ENCODE peak calls at places on chromosomes 6 and 20, in four cellular contexts. F, W, E and C are unnamed samples.

GRCh38 chr20:53202781-53203180 is 230.6 kb downstream of the TSHZ2 start:
- DNase-seq in E (no peak), F (no peak), W (no peak), C (no peak)

GRCh38 chr6:34378470-34378869 is 14.0 kb downstream of the NUDT3 start:
- DNase-seq in E (no peak), F (no peak), W (no peak), C (no peak)

GRCh38 chr20:45235995-45236394 is 14.8 kb downstream of the SEMG2 start:
- DNase-seq in F (no peak), E (no peak), W (peak), C (no peak)

GRCh38 chr6:142874676-142875075 is 70.3 kb downstream of the HIVEP2 start:
- DNase-seq in W (no peak), E (peak), F (no peak), C (no peak)

GRCh38 chr20:59004763-59005522 is 2.1 kb downstream of the CTSZ start:
- DNase-seq in F (peak), W (peak), E (no peak), C (no peak)

GRCh38 chr6:119603501-119603900 is 253.9 kb upstream of the MAN1A1 start:
- DNase-seq in E (no peak), F (no peak), W (no peak), C (no peak)

GRCh38 chr20:39822667-39823066 is 860.5 kb downstream of the DHX35 start:
- DNase-seq in F (no peak), W (no peak), E (no peak), C (no peak)

GRCh38 chr20:36181934-36182603 is 27.5 kb downstream of the EPB41L1 start:
- DNase-seq in F (no peak), W (no peak), E (no peak), C (no peak)

GRCh38 chr20:35617397-35618031 is 1.9 kb downstream of the SPAG4 start:
- DNase-seq in E (peak), F (peak), W (peak), C (no peak)

GRCh38 chr20:39691151-39691862 is 729.2 kb downstream of the DHX35 start:
- DNase-seq in W (no peak), E (no peak), F (no peak), C (no peak)

GRCh38 chr6:96089173-96089572 is 73.4 kb downstream of the FUT9 start:
- DNase-seq in W (peak), F (no peak), E (no peak), C (no peak)

GRCh38 chr20:43961116-43961515 is 46.5 kb downstream of the TOX2 start:
- DNase-seq in F (no peak), W (no peak), E (no peak), C (no peak)

GRCh38 chr6:43669050-43669921 is 18.3 kb downstream of the MRPS18A start:
- DNase-seq in W (peak), F (peak), E (peak), C (peak)

GRCh38 chr6:159788757-159789376 is 535 bp downstream of the TCP1 start:
- DNase-seq in F (peak), E (peak), W (peak), C (no peak)

GRCh38 chr6:11634948-11635347 is 97.4 kb downstream of the TMEM170B start:
- DNase-seq in E (no peak), W (no peak), F (no peak), C (no peak)

GRCh38 chr6:149203509-149203908 is 114.0 kb upstream of the TAB2 start:
- DNase-seq in F (no peak), E (no peak), W (no peak), C (no peak)

GRCh38 chr6:44452725-44453124 is 65.2 kb downstream of the CDC5L start:
- DNase-seq in F (no peak), W (no peak), E (no peak), C (no peak)

GRCh38 chr20:29409833-29410804 is 1847.3 kb upstream of the DEFB115 start:
- DNase-seq in E (no peak), F (no peak), W (peak), C (no peak)

GRCh38 chr6:115969207-115969929 is 91.3 kb downstream of the FRK start:
- DNase-seq in W (no peak), E (no peak), F (peak), C (no peak)

GRCh38 chr6:40350942-40351217 is 236.3 kb downstream of the LRFN2 start:
- DNase-seq in E (no peak), F (no peak), W (no peak), C (no peak)

GRCh38 chr6:113076817-113077216 is 729.7 kb downstream of the RFPL4B start:
- DNase-seq in E (no peak), W (no peak), F (no peak), C (no peak)

GRCh38 chr6:148085651-148086321 is 256.9 kb upstream of the SASH1 start:
- DNase-seq in E (no peak), F (no peak), W (no peak), C (no peak)

GRCh38 chr6:7124631-7125030 is 16.9 kb downstream of the RREB1 start:
- DNase-seq in F (no peak), E (no peak), W (no peak), C (no peak)
- TF ChIP-seq CTCF in F (no peak), E (no peak), W (no peak), C (no peak)

GRCh38 chr20:63518351-63518861 is 2.2 kb upstream of the PPDPF start:
- DNase-seq in E (no peak), F (peak), W (no peak), C (no peak)
- TF ChIP-seq CTCF in E (no peak), F (no peak), W (no peak), C (no peak)

DNA sequence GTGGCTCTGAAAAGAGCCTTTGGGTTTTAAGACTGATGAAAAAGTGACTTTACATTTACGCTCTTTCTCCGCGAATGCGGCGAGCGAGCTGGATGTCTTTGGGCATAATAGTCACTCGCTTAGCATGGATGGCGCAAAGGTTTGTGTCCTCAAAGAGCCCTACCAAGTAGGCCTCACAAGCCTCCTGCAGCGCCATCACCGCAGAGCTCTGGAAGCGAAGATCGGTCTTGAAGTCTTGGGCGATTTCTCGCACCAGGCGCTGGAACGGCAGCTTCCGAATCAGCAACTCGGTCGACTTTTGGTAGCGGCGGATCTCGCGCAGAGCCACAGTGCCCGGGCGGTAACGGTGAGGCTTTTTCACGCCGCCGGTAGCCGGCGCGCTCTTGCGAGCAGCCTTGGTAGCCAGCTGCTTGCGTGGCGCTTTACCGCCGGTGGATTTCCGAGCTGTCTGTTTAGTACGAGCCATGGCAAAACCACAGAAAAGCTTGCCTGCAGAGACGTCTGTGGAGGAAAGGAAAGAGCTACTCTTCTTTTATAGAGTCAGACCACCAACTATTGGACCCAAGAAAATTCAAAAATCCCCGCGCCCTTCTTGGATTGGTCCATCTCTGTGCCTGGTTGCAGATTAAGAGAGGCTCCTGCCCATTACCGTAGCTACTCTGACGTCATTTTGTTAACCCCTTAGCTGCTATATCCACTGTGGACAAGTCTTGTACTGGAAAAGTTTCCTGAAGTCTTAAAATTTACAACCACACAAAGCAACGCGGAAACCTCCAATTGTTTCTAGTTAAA is 55.4 kb upstream of the HFE start:
- DNase-seq in W (peak), F (peak), E (peak), C (peak)
- TF ChIP-seq CTCF in W (no peak), F (no peak), E (peak), C (no peak)

GRCh38 chr6:25359191-25359861 is 80.2 kb downstream of the CARMIL1 start:
- DNase-seq in F (peak), W (no peak), E (no peak), C (peak)
- TF ChIP-seq CTCF in F (no peak), W (no peak), E (no peak), C (peak)

GRCh38 chr6:32718879-32719278 is 22.3 kb upstream of the HLA-DQA2 start:
- DNase-seq in E (no peak), F (no peak), W (no peak), C (no peak)

DNA sequence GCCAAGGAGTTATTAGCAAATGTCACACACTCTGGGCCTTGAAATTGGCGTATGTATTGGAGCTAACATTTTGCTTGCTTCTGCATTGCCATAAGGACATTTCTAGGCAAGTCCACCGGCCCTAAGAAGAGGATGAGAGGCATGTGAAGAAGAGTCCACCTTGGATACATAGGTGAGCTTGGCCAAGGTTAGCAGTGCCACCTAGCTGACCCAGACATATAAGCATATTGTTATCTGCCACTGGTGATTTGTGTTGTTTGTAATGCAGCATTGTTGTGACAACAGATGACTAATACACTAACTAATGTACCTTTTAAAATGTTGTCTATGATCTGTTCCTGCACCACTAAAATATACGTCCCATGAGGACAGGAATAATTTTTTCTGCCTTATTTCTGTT is 24.8 kb upstream of the HLA-DQA2 start:
- DNase-seq in W (no peak), E (no peak), F (no peak), C (no peak)
- TF ChIP-seq CTCF in W (no peak), E (no peak), F (no peak), C (no peak)

DNA sequence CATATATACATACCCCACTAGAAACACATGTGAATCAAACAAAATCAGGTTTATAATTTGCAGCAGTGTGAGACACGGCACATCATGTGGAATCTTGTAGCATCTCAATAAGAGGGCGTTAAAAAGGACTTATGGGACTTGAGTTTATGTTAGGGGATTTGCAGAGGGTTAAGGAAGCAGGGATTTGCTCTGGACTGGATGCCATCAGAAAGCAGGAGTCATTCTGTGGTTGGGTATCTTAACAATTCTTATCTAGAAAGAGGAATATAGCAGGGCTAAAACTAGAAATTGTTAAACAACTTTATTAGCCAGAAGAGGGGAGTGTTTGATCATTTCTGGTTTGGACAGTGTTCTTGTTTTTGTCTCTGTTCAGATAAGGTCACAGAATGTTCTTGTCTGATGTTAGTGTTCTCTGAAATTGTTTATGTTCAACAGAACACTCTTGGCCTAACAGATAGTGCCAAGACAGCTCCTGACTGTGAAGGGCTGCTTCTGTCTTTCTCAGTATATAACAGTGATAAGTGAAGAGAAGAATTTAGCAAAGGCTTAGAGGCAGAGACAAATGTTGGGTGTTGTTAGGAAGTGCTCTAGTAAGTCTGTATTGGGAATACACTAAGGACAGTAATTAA is 39.2 kb downstream of the LIN28B start:
- DNase-seq in W (no peak), E (peak), F (no peak), C (no peak)
- TF ChIP-seq CTCF in W (no peak), E (peak), F (no peak), C (no peak)

GRCh38 chr6:154550778-154551177 is 40.3 kb upstream of the CNKSR3 start:
- DNase-seq in E (no peak), F (no peak), W (no peak), C (no peak)
- TF ChIP-seq CTCF in E (no peak), F (no peak), W (no peak), C (no peak)

GRCh38 chr20:14745830-14746229 is 408.4 kb upstream of the FLRT3 start:
- DNase-seq in F (no peak), W (no peak), E (no peak), C (no peak)

GRCh38 chr20:14744723-14745122 is 407.3 kb upstream of the FLRT3 start:
- DNase-seq in E (no peak), W (no peak), F (no peak), C (no peak)

GRCh38 chr20:14741616-14742015 is 404.2 kb upstream of the FLRT3 start:
- DNase-seq in E (no peak), W (no peak), F (no peak), C (no peak)
- TF ChIP-seq CTCF in E (no peak), W (no peak), F (no peak), C (no peak)

GRCh38 chr6:53614676-53615075 is 50.9 kb downstream of the KLHL31 start:
- DNase-seq in E (no peak), F (no peak), W (no peak), C (no peak)

GRCh38 chr6:53616450-53617357 is 48.9 kb downstream of the KLHL31 start:
- DNase-seq in E (no peak), F (no peak), W (no peak), C (no peak)

GRCh38 chr6:53618219-53618618 is 47.3 kb downstream of the KLHL31 start:
- DNase-seq in F (no peak), W (no peak), E (no peak), C (no peak)

GRCh38 chr6:53611342-53611741 is 54.2 kb downstream of the KLHL31 start:
- DNase-seq in F (no peak), W (no peak), E (no peak), C (no peak)

GRCh38 chr6:53615633-53616449 is 49.7 kb downstream of the KLHL31 start:
- DNase-seq in E (peak), F (no peak), W (no peak), C (no peak)
- TF ChIP-seq CTCF in E (no peak), F (no peak), W (no peak), C (no peak)

GRCh38 chr20:47315339-47315662 is 41.2 kb downstream of the ZMYND8 start:
- DNase-seq in F (no peak), E (no peak), W (no peak), C (no peak)

GRCh38 chr20:47316776-47317126 is 39.7 kb downstream of the ZMYND8 start:
- DNase-seq in F (no peak), W (no peak), E (no peak), C (no peak)

GRCh38 chr20:47311967-47312681 is 44.4 kb downstream of the ZMYND8 start:
- DNase-seq in W (no peak), F (no peak), E (no peak), C (no peak)

GRCh38 chr20:47317127-47317895 is 39.2 kb downstream of the ZMYND8 start:
- DNase-seq in E (peak), F (peak), W (peak), C (peak)

DNA sequence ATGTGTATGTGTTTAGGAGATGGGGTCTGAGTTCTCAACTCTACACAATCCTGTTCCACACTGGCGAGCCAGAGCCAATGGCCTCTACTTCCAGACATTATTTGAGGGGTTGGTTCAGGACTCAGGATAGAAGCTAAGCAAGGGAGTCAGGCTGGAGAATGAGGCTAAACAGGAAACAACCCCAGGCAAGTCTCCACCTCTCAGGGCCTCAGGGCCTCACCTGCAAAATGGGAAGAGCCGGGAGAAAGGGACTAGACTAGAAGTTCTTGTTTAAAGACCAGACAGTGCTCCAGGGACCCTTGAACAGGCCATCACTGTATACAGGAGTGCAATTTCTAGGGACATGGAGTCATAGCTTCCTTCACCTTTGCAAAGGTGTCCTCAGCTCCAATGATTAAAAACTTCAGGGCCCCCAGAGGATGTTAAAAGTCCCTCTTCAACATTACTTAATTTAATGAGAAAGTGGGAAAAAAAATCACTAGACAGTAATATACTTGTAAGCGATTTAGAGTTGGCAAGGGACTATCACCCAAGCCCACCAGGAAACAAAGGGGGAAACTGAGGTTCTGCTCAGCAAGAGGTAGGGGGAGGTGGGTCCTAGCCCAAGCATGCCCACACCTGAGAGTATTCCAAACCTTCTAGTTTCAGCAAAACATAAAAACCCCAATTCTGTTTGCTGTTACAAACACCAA is 41.7 kb downstream of the ZMYND8 start:
- DNase-seq in F (no peak), W (no peak), E (no peak), C (no peak)
- TF ChIP-seq CTCF in F (no peak), W (no peak), E (no peak), C (no peak)